ENCODE peak calls at places on chromosomes 16 and 17, in eight cellular contexts. X is NCI-H1930; E is NCI-H1092 treated with DMSO at 0.1 percent for 48 hours; D is ELR; R is prostate gland; H is tibial nerve; Y is myocyte; Q is stimulated activated CD4-positive, alpha-beta T cell treated with anti-CD3 and anti-CD28 coated beads, Interleukin-2, amount 100 ng/mL, for 24 hours. A is an unnamed sample.

GRCh38 chr17:74417178-74418045 is 14.5 kb upstream of the GPRC5C start:
- DNase-seq in X (no peak), E (peak), D (peak), R (no peak), H (no peak), Y (no peak), Q (no peak), A (peak)

GRCh38 chr17:13415877-13416416 is 185.8 kb downstream of the HS3ST3A1 start:
- DNase-seq in X (no peak), E (no peak), D (peak), R (peak), H (no peak), Y (no peak), Q (no peak), A (peak)

GRCh38 chr17:41814195-41814594 is 1.4 kb downstream of the FKBP10 start:
- DNase-seq in X (no peak), E (no peak), D (peak), R (no peak), H (no peak), Y (no peak), Q (no peak), A (no peak)

GRCh38 chr17:81834831-81835267 is at the start of gene PPP1R27:
- DNase-seq in X (no peak), E (no peak), D (no peak), R (no peak), H (no peak), Y (peak), Q (no peak), A (no peak)

GRCh38 chr17:82963104-82963950 is 116.1 kb upstream of the METRNL start:
- DNase-seq in X (no peak), E (no peak), D (peak), R (peak), H (peak), Y (peak), Q (no peak), A (peak)

GRCh38 chr17:41160648-41161047 is at the start of gene KRTAP4-4:
- DNase-seq in X (no peak), E (no peak), D (no peak), R (no peak), H (no peak), Y (no peak), Q (no peak), A (no peak)

GRCh38 chr17:38605852-38606645 is at the start of gene SRCIN1:
- DNase-seq in X (peak), E (peak), D (peak), R (peak), H (no peak), Y (no peak), Q (peak), A (peak)

GRCh38 chr17:74750327-74751069 is 2.1 kb downstream of the NHERF1 start:
- DNase-seq in X (no peak), E (no peak), D (no peak), R (no peak), H (no peak), Y (peak), Q (no peak), A (peak)

GRCh38 chr16:81513204-81514040 is 68.8 kb downstream of the CMIP start:
- DNase-seq in X (no peak), E (no peak), D (no peak), R (no peak), H (peak), Y (no peak), Q (no peak), A (no peak)

GRCh38 chr16:22075043-22075757 is 17.1 kb upstream of the VWA3A start:
- DNase-seq in X (no peak), E (no peak), D (peak), R (no peak), H (no peak), Y (no peak), Q (no peak), A (peak)

GRCh38 chr16:19644877-19645276 is 73.2 kb downstream of the KNOP1 start:
- DNase-seq in X (no peak), E (no peak), D (no peak), R (no peak), H (peak), Y (no peak), Q (no peak), A (no peak)

GRCh38 chr16:27228621-27229501 is 25.5 kb downstream of the KDM8 start:
- DNase-seq in X (no peak), E (no peak), D (no peak), R (no peak), H (no peak), Y (peak), Q (no peak), A (no peak)

GRCh38 chr17:60577147-60577925 is 22.7 kb upstream of the PPM1D start:
- DNase-seq in X (no peak), E (no peak), D (peak), R (peak), H (peak), Y (peak), Q (no peak), A (peak)

GRCh38 chr16:11949527-11949926 is 7.7 kb upstream of the NPIPB2 start:
- DNase-seq in X (peak), E (peak), D (peak), R (peak), H (peak), Y (peak), Q (no peak), A (peak)

GRCh38 chr17:14355556-14355955 is 54.7 kb downstream of the HS3ST3B1 start:
- DNase-seq in X (no peak), E (no peak), D (no peak), R (no peak), H (no peak), Y (no peak), Q (no peak), A (no peak)

A was measured in PC-3.